ENCODE peak calls at places on chromosomes 2 and 18, in seven cellular contexts. N, H, M, A, J, I and L are unnamed samples.

GRCh38 chr2:129605654-129606053 is 373.8 kb upstream of the RAB6C start:
- DNase-seq in I (no peak), M (no peak), J (no peak), H (no peak), A (no peak), N (no peak), L (no peak)

GRCh38 chr18:49846263-49846662 is 32.9 kb upstream of the ACAA2 start:
- DNase-seq in M (no peak), J (peak), I (no peak), H (no peak), A (no peak), N (no peak), L (no peak)

GRCh38 chr2:46260305-46260704 is 36.9 kb upstream of the EPAS1 start:
- DNase-seq in J (no peak), A (no peak), H (no peak), N (no peak), M (no peak), I (no peak), L (no peak)

GRCh38 chr2:166972002-166972401 is 83.7 kb downstream of the XIRP2 start:
- DNase-seq in N (no peak), A (no peak), H (peak), M (no peak), I (no peak), J (no peak), L (no peak)

GRCh38 chr2:112150447-112150846 is 12.3 kb downstream of the FBLN7 start:
- DNase-seq in J (peak), I (no peak), M (peak), H (peak), N (no peak), A (no peak), L (no peak)

GRCh38 chr2:235494716-235495372 is 1.0 kb downstream of the AGAP1 start:
- DNase-seq in M (peak), I (no peak), A (no peak), J (peak), N (no peak), H (peak), L (no peak)

GRCh38 chr18:49177812-49178211 is 227.0 kb upstream of the SMAD7 start:
- DNase-seq in J (peak), A (no peak), H (peak), I (no peak), N (no peak), M (peak), L (no peak)

GRCh38 chr18:58784601-58785137 is 80.0 kb upstream of the ZNF532 start:
- DNase-seq in M (no peak), A (no peak), I (no peak), J (peak), N (no peak), H (no peak), L (no peak)

GRCh38 chr18:59556265-59556664 is 141.0 kb downstream of the CCBE1 start:
- DNase-seq in I (no peak), A (no peak), J (peak), H (no peak), M (no peak), N (no peak), L (no peak)

GRCh38 chr2:195674491-195675226 is 17.6 kb downstream of the SLC39A10 start:
- DNase-seq in M (no peak), A (no peak), I (no peak), N (no peak), H (peak), J (peak), L (no peak)

GRCh38 chr2:126885701-126886121 is 13.0 kb upstream of the TEX51 start:
- DNase-seq in M (peak), J (peak), I (no peak), N (no peak), H (peak), A (no peak), L (no peak)

GRCh38 chr2:202172439-202173191 is 65.8 kb downstream of the SUMO1 start:
- DNase-seq in J (no peak), M (no peak), H (peak), N (peak), I (no peak), A (no peak), L (no peak)

GRCh38 chr2:191401287-191401686 is 156.1 kb downstream of the MYO1B start:
- DNase-seq in H (peak), A (no peak), I (no peak), N (no peak), J (peak), M (peak), L (no peak)

GRCh38 chr2:27075219-27075871 is 3.1 kb upstream of the EMILIN1 start:
- DNase-seq in M (no peak), A (no peak), I (no peak), J (peak), N (no peak), H (no peak), L (peak)

GRCh38 chr2:71001592-71002570 is 7.2 kb upstream of the TEX261 start:
- DNase-seq in I (no peak), M (no peak), A (no peak), N (peak), J (no peak), H (no peak), L (no peak)

GRCh38 chr2:225895126-225895525 is 495.6 kb downstream of the NYAP2 start:
- DNase-seq in A (no peak), H (peak), J (peak), M (no peak), I (no peak), N (no peak), L (no peak)

GRCh38 chr2:206445948-206446347 is 2.6 kb downstream of the ADAM23 start:
- DNase-seq in A (no peak), N (no peak), I (no peak), M (no peak), J (no peak), H (no peak), L (no peak)

GRCh38 chr2:187138240-187138639 is 289.3 kb upstream of the ZSWIM2 start:
- DNase-seq in I (no peak), H (peak), M (no peak), N (no peak), A (no peak), J (peak), L (no peak)

GRCh38 chr2:225355788-225356187 is 43.7 kb upstream of the NYAP2 start:
- DNase-seq in M (no peak), I (no peak), N (no peak), J (no peak), H (no peak), A (no peak), L (no peak)

GRCh38 chr2:230798769-230799399 is 65.9 kb upstream of the ITM2C start:
- DNase-seq in I (no peak), J (peak), H (peak), A (no peak), M (peak), N (no peak), L (no peak)

GRCh38 chr2:9430316-9431293 is 7.2 kb downstream of the CPSF3 start:
- DNase-seq in I (no peak), J (peak), A (no peak), H (peak), M (no peak), N (no peak), L (no peak)